ENCODE peak calls at places on chromosomes 16 and 17, in seven cellular contexts. One of them, this sample, is unnamed.

GRCh38 chr17:81966343-81967243 is 5.6 kb upstream of the NOTUM start:
- DNase-seq in K562: no peak
- DNase-seq in uterus: no peak
- DNase-seq in right cardiac atrium: peak; percentile 75
- DNase-seq in cardiac fibroblast: peak; percentile 44
- DNase-seq in tibial artery: no peak
- DNase-seq in left lung: no peak
- DNase-seq in this sample: no peak

GRCh38 chr16:11251525-11252481 is 4.2 kb downstream of the SOCS1 start:
- DNase-seq in left lung: no peak
- DNase-seq in uterus: no peak
- DNase-seq in tibial artery: no peak
- DNase-seq in cardiac fibroblast: peak; percentile 55
- DNase-seq in right cardiac atrium: no peak
- DNase-seq in K562: no peak
- DNase-seq in this sample: no peak

GRCh38 chr17:17533901-17534441 is 37.8 kb upstream of the RASD1 start:
- DNase-seq in left lung: peak; percentile 13
- DNase-seq in cardiac fibroblast: no peak
- DNase-seq in tibial artery: no peak
- DNase-seq in K562: no peak
- DNase-seq in right cardiac atrium: no peak
- DNase-seq in uterus: no peak
- DNase-seq in this sample: no peak

GRCh38 chr16:65117701-65118448 is 4.0 kb downstream of the CDH11 start:
- DNase-seq in cardiac fibroblast: peak; percentile 90
- DNase-seq in right cardiac atrium: peak; percentile 59
- DNase-seq in K562: peak; percentile 33
- DNase-seq in uterus: peak; percentile 80
- DNase-seq in left lung: no peak
- DNase-seq in tibial artery: peak; percentile 83
- DNase-seq in this sample: peak; percentile 91

GRCh38 chr16:11302977-11303376 is 21.8 kb upstream of the PRM1 start:
- DNase-seq in tibial artery: no peak
- DNase-seq in K562: no peak
- DNase-seq in cardiac fibroblast: no peak
- DNase-seq in left lung: no peak
- DNase-seq in right cardiac atrium: no peak
- DNase-seq in uterus: no peak
- DNase-seq in this sample: no peak

GRCh38 chr17:73770115-73770848 is 126.0 kb upstream of the SDK2 start:
- DNase-seq in K562: no peak
- DNase-seq in uterus: peak; percentile 87
- DNase-seq in tibial artery: peak; percentile 89
- DNase-seq in left lung: no peak
- DNase-seq in cardiac fibroblast: peak; percentile 49
- DNase-seq in right cardiac atrium: peak; percentile 87
- DNase-seq in this sample: peak; percentile 93

GRCh38 chr17:28973414-28973813 is 22.1 kb upstream of the PHF12 start:
- DNase-seq in K562: no peak
- DNase-seq in left lung: peak; percentile 79
- DNase-seq in right cardiac atrium: peak; percentile 63
- DNase-seq in uterus: no peak
- DNase-seq in cardiac fibroblast: peak; percentile 14
- DNase-seq in tibial artery: no peak
- DNase-seq in this sample: no peak

GRCh38 chr16:78607465-78607864 is 508.0 kb downstream of the WWOX start:
- DNase-seq in left lung: no peak
- DNase-seq in cardiac fibroblast: peak; percentile 19
- DNase-seq in right cardiac atrium: no peak
- DNase-seq in K562: no peak
- DNase-seq in tibial artery: no peak
- DNase-seq in uterus: peak; percentile 23
- DNase-seq in this sample: no peak

GRCh38 chr16:19344224-19344801 is 58.8 kb downstream of the CLEC19A start:
- DNase-seq in cardiac fibroblast: no peak
- DNase-seq in uterus: no peak
- DNase-seq in left lung: no peak
- DNase-seq in K562: no peak
- DNase-seq in right cardiac atrium: no peak
- DNase-seq in tibial artery: no peak
- DNase-seq in this sample: no peak

GRCh38 chr17:59848778-59849177 is 44.0 kb downstream of the TUBD1 start:
- DNase-seq in uterus: peak; percentile 39
- DNase-seq in right cardiac atrium: peak; percentile 67
- DNase-seq in tibial artery: peak; percentile 84
- DNase-seq in cardiac fibroblast: peak; percentile 77
- DNase-seq in left lung: peak; percentile 92
- DNase-seq in K562: no peak
- DNase-seq in this sample: no peak

GRCh38 chr17:15957608-15958307 is 12.8 kb downstream of the ADORA2B start:
- DNase-seq in cardiac fibroblast: no peak
- DNase-seq in right cardiac atrium: no peak
- DNase-seq in left lung: no peak
- DNase-seq in uterus: no peak
- DNase-seq in K562: no peak
- DNase-seq in tibial artery: no peak
- DNase-seq in this sample: no peak

GRCh38 chr17:2222901-2223616 is 80.5 kb downstream of the SMG6 start:
- DNase-seq in left lung: no peak
- DNase-seq in uterus: peak; percentile 67
- DNase-seq in right cardiac atrium: peak; percentile 85
- DNase-seq in cardiac fibroblast: peak; percentile 74
- DNase-seq in tibial artery: peak; percentile 77
- DNase-seq in K562: no peak
- DNase-seq in this sample: no peak

GRCh38 chr17:71780596-71780995 is 340.2 kb upstream of the SOX9 start:
- DNase-seq in cardiac fibroblast: no peak
- DNase-seq in tibial artery: no peak
- DNase-seq in uterus: no peak
- DNase-seq in left lung: no peak
- DNase-seq in right cardiac atrium: no peak
- DNase-seq in K562: no peak
- DNase-seq in this sample: no peak

GRCh38 chr16:77945126-77945525 is 77.2 kb upstream of the CLEC3A start:
- DNase-seq in tibial artery: no peak
- DNase-seq in cardiac fibroblast: no peak
- DNase-seq in left lung: no peak
- DNase-seq in uterus: no peak
- DNase-seq in K562: no peak
- DNase-seq in right cardiac atrium: no peak
- DNase-seq in this sample: no peak

GRCh38 chr16:49498241-49499017 is 124.8 kb downstream of the C16orf78 start:
- DNase-seq in tibial artery: peak; percentile 33
- DNase-seq in right cardiac atrium: no peak
- DNase-seq in cardiac fibroblast: no peak
- DNase-seq in K562: no peak
- DNase-seq in left lung: no peak
- DNase-seq in uterus: peak; percentile 8
- DNase-seq in this sample: no peak

GRCh38 chr17:48113201-48113676 is 5.7 kb downstream of the SNX11 start:
- DNase-seq in left lung: no peak
- DNase-seq in K562: no peak
- DNase-seq in right cardiac atrium: no peak
- DNase-seq in cardiac fibroblast: peak; percentile 48
- DNase-seq in uterus: no peak
- DNase-seq in tibial artery: no peak
- DNase-seq in this sample: no peak

GRCh38 chr16:29683543-29684090 is 4.6 kb downstream of the QPRT start:
- DNase-seq in tibial artery: no peak
- DNase-seq in uterus: no peak
- DNase-seq in K562: no peak
- DNase-seq in left lung: no peak
- DNase-seq in right cardiac atrium: no peak
- DNase-seq in cardiac fibroblast: no peak
- DNase-seq in this sample: no peak

GRCh38 chr16:77169650-77170236 is 21.2 kb upstream of the MON1B start:
- DNase-seq in left lung: no peak
- DNase-seq in right cardiac atrium: peak; percentile 39
- DNase-seq in cardiac fibroblast: peak; percentile 63
- DNase-seq in tibial artery: no peak
- DNase-seq in uterus: no peak
- DNase-seq in K562: peak; percentile 58
- DNase-seq in this sample: no peak

DNA sequence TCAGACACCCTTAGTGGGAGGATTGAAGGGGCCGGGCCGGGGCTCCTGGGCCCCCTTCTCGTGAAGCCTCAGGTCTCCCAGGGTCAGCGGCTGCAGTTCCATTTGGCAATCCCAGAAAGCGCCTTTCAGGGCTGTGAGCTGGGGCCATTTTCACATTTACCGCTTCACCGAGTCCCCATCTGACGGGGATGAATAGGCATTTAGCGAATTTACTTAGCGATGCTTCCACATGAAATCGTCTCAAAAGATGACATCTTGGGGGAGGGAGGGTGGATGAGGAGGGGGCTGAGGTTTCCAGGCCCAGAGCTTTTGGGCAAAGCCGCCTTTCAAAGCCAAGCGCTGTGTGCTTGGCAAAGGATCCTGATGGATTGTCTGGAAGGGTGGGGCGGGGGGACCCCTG is 309.7 kb downstream of the XYLT1 start:
- DNase-seq in uterus: no peak
- DNase-seq in right cardiac atrium: no peak
- DNase-seq in K562: no peak
- DNase-seq in tibial artery: no peak
- DNase-seq in cardiac fibroblast: no peak
- DNase-seq in left lung: no peak
- DNase-seq in this sample: no peak
- H3K4me3 ChIP-seq in uterus: no peak overlapping the region
- H3K4me3 ChIP-seq in right cardiac atrium: no peak overlapping the region
- H3K4me3 ChIP-seq in K562: no peak overlapping the region
- H3K4me3 ChIP-seq in tibial artery: no peak overlapping the region
- H3K4me3 ChIP-seq in cardiac fibroblast: no peak overlapping the region
- H3K4me3 ChIP-seq in left lung: no peak overlapping the region
- H3K4me3 ChIP-seq in this sample: no peak overlapping the region

DNA sequence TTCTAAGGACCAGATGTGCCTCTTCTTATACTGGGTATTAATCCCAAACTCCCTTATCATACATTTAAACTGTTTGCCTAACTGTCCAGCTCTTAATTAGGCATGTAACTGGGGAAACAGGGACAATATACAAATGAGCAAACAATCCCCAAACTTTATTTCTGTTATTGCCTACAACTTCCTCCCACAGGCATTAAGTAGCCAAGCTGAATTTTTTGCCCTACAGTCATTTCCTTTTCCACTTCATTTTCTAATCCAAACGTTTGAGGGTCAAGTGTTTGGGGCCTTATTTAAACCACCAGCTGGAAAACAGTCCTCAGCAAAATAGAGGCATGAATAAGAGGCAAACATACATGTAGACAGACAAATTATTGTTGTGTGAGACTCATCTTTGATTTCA is 77.4 kb upstream of the CCL2 start:
- DNase-seq in left lung: no peak
- DNase-seq in uterus: no peak
- DNase-seq in cardiac fibroblast: peak; percentile 79
- DNase-seq in tibial artery: no peak
- DNase-seq in K562: no peak
- DNase-seq in right cardiac atrium: no peak
- DNase-seq in this sample: no peak
- H3K4me3 ChIP-seq in left lung: no peak overlapping the region
- H3K4me3 ChIP-seq in uterus: no peak overlapping the region
- H3K4me3 ChIP-seq in cardiac fibroblast: no peak overlapping the region
- H3K4me3 ChIP-seq in tibial artery: no peak overlapping the region
- H3K4me3 ChIP-seq in K562: no peak overlapping the region
- H3K4me3 ChIP-seq in right cardiac atrium: no peak overlapping the region
- H3K4me3 ChIP-seq in this sample: no peak overlapping the region

GRCh38 chr17:80263253-80264047 is 2.8 kb downstream of the RNF213 start:
- DNase-seq in cardiac fibroblast: peak; percentile 89
- DNase-seq in right cardiac atrium: peak; percentile 85
- DNase-seq in K562: no peak
- DNase-seq in left lung: peak; percentile 85
- DNase-seq in uterus: peak; percentile 82
- DNase-seq in tibial artery: peak; percentile 87
- DNase-seq in this sample: peak; percentile 94

GRCh38 chr17:80262775-80263244 is 2.2 kb downstream of the RNF213 start:
- DNase-seq in tibial artery: no peak
- DNase-seq in uterus: no peak
- DNase-seq in cardiac fibroblast: no peak
- DNase-seq in left lung: no peak
- DNase-seq in K562: no peak
- DNase-seq in right cardiac atrium: no peak
- DNase-seq in this sample: no peak

GRCh38 chr17:80264048-80264792 is 3.6 kb downstream of the RNF213 start:
- DNase-seq in right cardiac atrium: no peak
- DNase-seq in uterus: no peak
- DNase-seq in cardiac fibroblast: no peak
- DNase-seq in tibial artery: no peak
- DNase-seq in K562: no peak
- DNase-seq in left lung: no peak
- DNase-seq in this sample: no peak

GRCh38 chr17:80265205-80266068 is 4.8 kb downstream of the RNF213 start:
- DNase-seq in uterus: no peak
- DNase-seq in cardiac fibroblast: no peak
- DNase-seq in left lung: no peak
- DNase-seq in tibial artery: no peak
- DNase-seq in right cardiac atrium: no peak
- DNase-seq in K562: no peak
- DNase-seq in this sample: no peak

GRCh38 chr17:80264793-80265075 is 4.1 kb downstream of the RNF213 start:
- DNase-seq in right cardiac atrium: no peak
- DNase-seq in uterus: no peak
- DNase-seq in cardiac fibroblast: no peak
- DNase-seq in left lung: no peak
- DNase-seq in tibial artery: no peak
- DNase-seq in K562: no peak
- DNase-seq in this sample: no peak
- H3K4me3 ChIP-seq in right cardiac atrium: no peak overlapping the region
- H3K4me3 ChIP-seq in uterus: no peak overlapping the region
- H3K4me3 ChIP-seq in cardiac fibroblast: no peak overlapping the region
- H3K4me3 ChIP-seq in left lung: peak overlapping the region; percentile 100
- H3K4me3 ChIP-seq in tibial artery: peak overlapping the region; percentile 47
- H3K4me3 ChIP-seq in K562: no peak overlapping the region
- H3K4me3 ChIP-seq in this sample: peak overlapping the region; percentile 36

DNA sequence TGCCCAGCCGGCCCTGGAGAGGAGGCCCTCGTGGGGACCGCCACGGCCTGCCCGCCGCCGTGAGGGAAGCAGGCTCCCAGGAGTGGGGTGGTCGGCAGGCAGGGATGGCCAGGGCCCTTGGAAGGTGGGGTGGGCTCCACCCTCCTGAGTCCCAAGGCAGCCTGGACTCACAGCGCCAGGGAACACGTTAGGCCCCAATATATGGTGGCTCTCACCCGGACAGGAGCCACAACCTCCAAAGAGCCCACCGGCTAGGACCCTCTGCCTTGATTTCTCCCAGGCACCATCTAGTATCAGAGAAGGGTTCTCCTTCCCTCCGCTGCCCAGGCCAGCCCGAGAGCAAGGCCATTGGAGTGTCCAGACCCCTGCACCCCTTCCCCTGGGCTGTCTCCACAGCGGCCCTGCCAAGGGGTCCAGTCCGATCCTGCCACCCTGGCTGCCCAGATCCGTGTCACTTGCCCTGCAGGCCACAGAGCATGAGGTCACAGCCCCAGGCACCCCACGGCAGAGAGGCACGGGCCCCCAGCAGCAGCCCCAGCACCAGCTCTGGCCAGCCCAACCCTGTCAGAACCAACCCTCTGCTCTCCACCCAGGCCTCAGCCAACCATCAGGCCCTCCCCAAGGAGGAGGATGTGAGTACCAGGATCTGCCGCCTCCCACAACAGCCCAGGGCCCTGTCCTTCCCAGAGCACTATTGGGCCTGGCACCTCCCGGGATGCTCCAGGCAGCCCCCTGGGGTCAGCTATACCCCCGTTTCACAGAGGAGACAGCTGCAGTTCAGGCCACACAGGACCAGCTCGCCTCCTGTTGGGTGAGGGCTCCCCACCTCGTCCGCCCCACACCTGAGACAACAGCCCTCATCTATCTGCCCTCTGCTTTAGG is 1.1 kb upstream of the AXIN1 start:
- DNase-seq in right cardiac atrium: no peak
- DNase-seq in K562: no peak
- DNase-seq in left lung: peak; percentile 84
- DNase-seq in cardiac fibroblast: no peak
- DNase-seq in tibial artery: no peak
- DNase-seq in uterus: peak; percentile 40
- DNase-seq in this sample: no peak
- H3K4me3 ChIP-seq in right cardiac atrium: peak overlapping the region; percentile 92
- H3K4me3 ChIP-seq in K562: peak overlapping the region; percentile 52
- H3K4me3 ChIP-seq in left lung: peak overlapping the region; percentile 52
- H3K4me3 ChIP-seq in cardiac fibroblast: peak overlapping the region; percentile 40
- H3K4me3 ChIP-seq in tibial artery: peak overlapping the region; percentile 91
- H3K4me3 ChIP-seq in uterus: peak overlapping the region; percentile 3
- H3K4me3 ChIP-seq in this sample: peak overlapping the region; percentile 79